ENCODE peak calls at places on chromosomes 16 and 17, in four cellular contexts. One of them, this sample, is unnamed.
A peak's percentile ranks its signal among the peaks of the same experiment; 100 is the strongest.

GRCh38 chr17:64218066-64218465 is 45.0 kb downstream of the TEX2 start:
- DNase-seq in K562: no peak
- DNase-seq in HL-60: no peak
- DNase-seq in GM12878: peak; percentile 28
- DNase-seq in this sample: peak; percentile 27

GRCh38 chr16:28532940-28533647 is 5.7 kb downstream of the NUPR1 start:
- DNase-seq in GM12878: no peak
- DNase-seq in HL-60: no peak
- DNase-seq in K562: no peak
- DNase-seq in this sample: no peak

GRCh38 chr17:19652595-19652994 is 4.0 kb downstream of the ALDH3A2 start:
- DNase-seq in GM12878: no peak
- DNase-seq in HL-60: no peak
- DNase-seq in K562: no peak
- DNase-seq in this sample: no peak

GRCh38 chr17:81487487-81488275 is 24.9 kb downstream of the ACTG1 start:
- DNase-seq in K562: peak; percentile 95
- DNase-seq in GM12878: no peak
- DNase-seq in HL-60: peak; percentile 51
- DNase-seq in this sample: peak; percentile 89

GRCh38 chr17:1447061-1447460 is 9.0 kb downstream of the CRK start:
- DNase-seq in GM12878: no peak
- DNase-seq in HL-60: no peak
- DNase-seq in K562: no peak
- DNase-seq in this sample: no peak

GRCh38 chr16:51682905-51683304 is 531.8 kb upstream of the SALL1 start:
- DNase-seq in GM12878: no peak
- DNase-seq in K562: no peak
- DNase-seq in HL-60: no peak
- DNase-seq in this sample: no peak

GRCh38 chr16:81151648-81152047 is 55.5 kb upstream of the GCSH start:
- DNase-seq in K562: no peak
- DNase-seq in GM12878: no peak
- DNase-seq in HL-60: no peak
- DNase-seq in this sample: no peak

GRCh38 chr17:42422958-42423712 is at the start of gene CAVIN1:
- DNase-seq in K562: peak; percentile 99
- DNase-seq in GM12878: no peak
- DNase-seq in HL-60: no peak
- DNase-seq in this sample: peak; percentile 57

GRCh38 chr16:24950275-24950674 is 64.9 kb downstream of the ARHGAP17 start:
- DNase-seq in HL-60: no peak
- DNase-seq in K562: no peak
- DNase-seq in GM12878: no peak
- DNase-seq in this sample: no peak

GRCh38 chr17:71516149-71516548 is 604.7 kb upstream of the SOX9 start:
- DNase-seq in K562: no peak
- DNase-seq in GM12878: no peak
- DNase-seq in HL-60: no peak
- DNase-seq in this sample: no peak

GRCh38 chr16:86217001-86217890 is 293.1 kb upstream of the FOXF1 start:
- DNase-seq in HL-60: no peak
- DNase-seq in GM12878: no peak
- DNase-seq in K562: no peak
- DNase-seq in this sample: no peak

GRCh38 chr16:77789085-77789611 is 784 bp downstream of the VAT1L start:
- DNase-seq in HL-60: no peak
- DNase-seq in K562: no peak
- DNase-seq in GM12878: no peak
- DNase-seq in this sample: no peak

GRCh38 chr17:81682565-81683207 is 911 bp downstream of the ARL16 start:
- DNase-seq in HL-60: no peak
- DNase-seq in GM12878: no peak
- DNase-seq in K562: no peak
- DNase-seq in this sample: no peak

GRCh38 chr16:84278333-84278732 is 16.3 kb upstream of the WFDC1 start:
- DNase-seq in K562: no peak
- DNase-seq in GM12878: no peak
- DNase-seq in HL-60: no peak
- DNase-seq in this sample: no peak

GRCh38 chr16:3822366-3823045 is 58.0 kb downstream of the CREBBP start:
- DNase-seq in GM12878: no peak
- DNase-seq in HL-60: no peak
- DNase-seq in K562: no peak
- DNase-seq in this sample: no peak

GRCh38 chr17:82696916-82697807 is 1.3 kb downstream of the RAB40B start:
- DNase-seq in K562: no peak
- DNase-seq in GM12878: no peak
- DNase-seq in HL-60: no peak
- DNase-seq in this sample: no peak

GRCh38 chr16:31428638-31429247 is 583 bp upstream of the COX6A2 start:
- DNase-seq in HL-60: no peak
- DNase-seq in K562: no peak
- DNase-seq in GM12878: no peak
- DNase-seq in this sample: no peak

GRCh38 chr16:88468289-88469129 is 15.4 kb downstream of the ZFPM1 start:
- DNase-seq in HL-60: no peak
- DNase-seq in GM12878: no peak
- DNase-seq in K562: peak; percentile 87
- DNase-seq in this sample: no peak

GRCh38 chr17:31310877-31311276 is 3.0 kb downstream of the EVI2B start:
- DNase-seq in K562: no peak
- DNase-seq in GM12878: no peak
- DNase-seq in HL-60: peak; percentile 78
- DNase-seq in this sample: no peak

GRCh38 chr16:28623172-28623711 is 13.4 kb upstream of the SULT1A1 start:
- DNase-seq in HL-60: no peak
- DNase-seq in GM12878: no peak
- DNase-seq in K562: peak; percentile 1
- DNase-seq in this sample: peak; percentile 60

GRCh38 chr17:45234641-45235040 is 13.0 kb downstream of the FMNL1 start:
- DNase-seq in K562: peak; percentile 60
- DNase-seq in GM12878: no peak
- DNase-seq in HL-60: peak; percentile 36
- DNase-seq in this sample: no peak

GRCh38 chr17:39639566-39640458 is 2.9 kb downstream of the STARD3 start:
- DNase-seq in HL-60: no peak
- DNase-seq in K562: no peak
- DNase-seq in GM12878: no peak
- DNase-seq in this sample: no peak

GRCh38 chr16:69187891-69188451 is 1.0 kb downstream of the SNTB2 start:
- DNase-seq in K562: no peak
- DNase-seq in HL-60: peak; percentile 11
- DNase-seq in GM12878: no peak
- DNase-seq in this sample: no peak

GRCh38 chr17:41619162-41619933 is 5.0 kb downstream of the KRT17 start:
- DNase-seq in HL-60: no peak
- DNase-seq in K562: no peak
- DNase-seq in GM12878: no peak
- DNase-seq in this sample: no peak

GRCh38 chr16:64136743-64137142 is 985.1 kb downstream of the CDH11 start:
- DNase-seq in HL-60: no peak
- DNase-seq in K562: no peak
- DNase-seq in GM12878: no peak
- DNase-seq in this sample: no peak

GRCh38 chr16:56513972-56514371 is 5.9 kb downstream of the BBS2 start:
- DNase-seq in GM12878: peak; percentile 4
- DNase-seq in HL-60: peak; percentile 69
- DNase-seq in K562: peak; percentile 29
- DNase-seq in this sample: peak; percentile 5

GRCh38 chr17:4310349-4311060 is 46.7 kb upstream of the ANKFY1 start:
- DNase-seq in HL-60: no peak
- DNase-seq in GM12878: no peak
- DNase-seq in K562: no peak
- DNase-seq in this sample: no peak

GRCh38 chr17:1639549-1639948 is 6.0 kb downstream of the SCARF1 start:
- DNase-seq in GM12878: no peak
- DNase-seq in HL-60: no peak
- DNase-seq in K562: no peak
- DNase-seq in this sample: no peak

GRCh38 chr16:48535831-48536599 is 74.0 kb downstream of the N4BP1 start:
- DNase-seq in HL-60: peak; percentile 75
- DNase-seq in GM12878: peak; percentile 72
- DNase-seq in K562: no peak
- DNase-seq in this sample: peak; percentile 68

GRCh38 chr17:81428121-81428515 is 32.9 kb downstream of the BAHCC1 start:
- DNase-seq in K562: no peak
- DNase-seq in GM12878: no peak
- DNase-seq in HL-60: peak; percentile 96
- DNase-seq in this sample: no peak

GRCh38 chr16:19884611-19885455 is at the start of gene GPRC5B:
- DNase-seq in HL-60: peak; percentile 18
- DNase-seq in K562: peak; percentile 91
- DNase-seq in GM12878: no peak
- DNase-seq in this sample: peak; percentile 55

DNA sequence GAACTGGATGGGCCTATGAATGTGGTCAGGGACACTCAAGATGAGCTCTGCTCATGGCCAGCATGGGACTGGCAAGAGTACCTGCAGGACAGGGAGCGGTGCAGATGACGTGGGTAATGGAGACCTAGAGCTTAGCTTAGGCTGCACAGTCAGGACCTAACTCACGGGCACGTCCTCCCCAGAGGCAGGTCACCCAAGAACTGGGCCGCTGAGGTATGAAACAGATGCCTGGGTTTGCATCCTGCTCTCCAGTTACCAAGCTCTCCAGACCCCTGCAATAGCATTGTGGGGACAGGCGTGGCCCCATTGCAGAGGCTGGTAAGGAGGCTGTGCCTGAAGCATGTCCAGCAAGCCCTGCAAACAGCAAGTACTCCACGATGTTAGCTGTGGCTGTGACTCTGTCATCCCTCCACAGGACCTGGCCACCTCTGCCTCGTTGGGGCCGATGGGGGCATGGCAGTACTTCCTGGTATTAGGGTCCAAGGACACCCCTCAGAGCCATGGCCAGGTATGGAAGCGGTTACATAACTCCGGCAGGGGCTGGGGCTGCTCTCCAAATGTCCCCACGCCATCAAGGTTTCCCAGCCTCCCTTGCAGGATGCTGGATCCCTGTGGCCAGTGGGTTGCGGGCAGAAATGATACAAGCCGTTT is 37.5 kb upstream of the RBFOX3 start:
- DNase-seq in HL-60: no peak
- DNase-seq in GM12878: no peak
- DNase-seq in K562: no peak
- DNase-seq in this sample: no peak
- TF ChIP-seq SPI1 in HL-60: no peak
- TF ChIP-seq SPI1 in GM12878: no peak
- TF ChIP-seq SPI1 in K562: no peak
- TF ChIP-seq SPI1 in this sample: no peak

GRCh38 chr17:74156878-74157277 is 46.6 kb upstream of the RPL38 start:
- DNase-seq in K562: no peak
- DNase-seq in GM12878: no peak
- DNase-seq in HL-60: no peak
- DNase-seq in this sample: no peak

GRCh38 chr17:74159226-74159840 is 44.1 kb upstream of the RPL38 start:
- DNase-seq in HL-60: no peak
- DNase-seq in K562: no peak
- DNase-seq in GM12878: no peak
- DNase-seq in this sample: no peak

GRCh38 chr17:74153821-74154430 is 49.6 kb upstream of the RPL38 start:
- DNase-seq in GM12878: no peak
- DNase-seq in K562: no peak
- DNase-seq in HL-60: no peak
- DNase-seq in this sample: no peak

GRCh38 chr17:74158761-74159160 is 44.7 kb upstream of the RPL38 start:
- DNase-seq in HL-60: no peak
- DNase-seq in K562: no peak
- DNase-seq in GM12878: no peak
- DNase-seq in this sample: no peak

DNA sequence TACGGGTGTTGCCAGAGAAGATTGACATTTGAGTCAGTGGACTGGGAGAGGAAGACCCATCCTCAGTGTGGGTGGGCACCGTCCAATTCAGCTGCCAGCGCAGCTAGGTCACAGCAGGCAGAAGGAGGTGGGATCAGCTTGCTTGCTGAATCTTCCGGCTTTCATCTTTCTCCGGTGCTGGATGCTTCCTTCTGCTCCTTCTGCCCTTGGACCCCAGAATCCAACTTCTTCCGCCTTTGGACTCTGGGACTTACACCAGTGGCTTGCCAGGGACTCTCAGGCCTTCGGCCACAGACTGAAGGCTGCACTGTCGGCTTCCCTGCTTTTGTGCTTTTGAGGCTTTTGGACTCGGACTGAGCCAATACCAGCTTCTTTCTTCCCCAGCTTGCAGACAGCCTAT is 46.1 kb upstream of the RPL38 start:
- DNase-seq in GM12878: no peak
- DNase-seq in K562: no peak
- DNase-seq in HL-60: no peak
- DNase-seq in this sample: no peak
- TF ChIP-seq SPI1 in GM12878: no peak
- TF ChIP-seq SPI1 in K562: no peak
- TF ChIP-seq SPI1 in HL-60: no peak
- TF ChIP-seq SPI1 in this sample: no peak

DNA sequence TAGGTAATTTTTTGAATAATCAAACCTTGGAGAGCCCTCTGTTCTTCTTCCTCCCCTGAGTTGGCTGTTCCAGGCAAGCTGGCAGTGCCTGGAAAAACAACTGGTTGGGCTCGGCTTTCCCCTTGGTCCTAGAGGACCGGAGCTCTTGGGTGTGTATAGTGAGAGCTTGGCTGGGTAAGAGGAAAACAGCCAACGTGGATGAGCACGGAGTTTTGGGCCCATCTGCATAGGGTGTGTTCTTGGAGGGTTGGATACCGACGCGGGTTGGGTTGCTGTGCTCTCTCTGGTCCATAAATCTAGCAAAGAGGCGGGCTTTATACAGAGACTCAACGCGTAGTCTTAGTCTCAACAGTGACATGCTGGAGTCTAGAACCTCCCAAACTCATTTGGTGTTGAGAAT is 23.2 kb downstream of the ITGB3 start:
- DNase-seq in K562: no peak
- DNase-seq in GM12878: no peak
- DNase-seq in HL-60: no peak
- DNase-seq in this sample: no peak
- TF ChIP-seq SPI1 in K562: no peak
- TF ChIP-seq SPI1 in GM12878: no peak
- TF ChIP-seq SPI1 in HL-60: no peak
- TF ChIP-seq SPI1 in this sample: no peak

DNA sequence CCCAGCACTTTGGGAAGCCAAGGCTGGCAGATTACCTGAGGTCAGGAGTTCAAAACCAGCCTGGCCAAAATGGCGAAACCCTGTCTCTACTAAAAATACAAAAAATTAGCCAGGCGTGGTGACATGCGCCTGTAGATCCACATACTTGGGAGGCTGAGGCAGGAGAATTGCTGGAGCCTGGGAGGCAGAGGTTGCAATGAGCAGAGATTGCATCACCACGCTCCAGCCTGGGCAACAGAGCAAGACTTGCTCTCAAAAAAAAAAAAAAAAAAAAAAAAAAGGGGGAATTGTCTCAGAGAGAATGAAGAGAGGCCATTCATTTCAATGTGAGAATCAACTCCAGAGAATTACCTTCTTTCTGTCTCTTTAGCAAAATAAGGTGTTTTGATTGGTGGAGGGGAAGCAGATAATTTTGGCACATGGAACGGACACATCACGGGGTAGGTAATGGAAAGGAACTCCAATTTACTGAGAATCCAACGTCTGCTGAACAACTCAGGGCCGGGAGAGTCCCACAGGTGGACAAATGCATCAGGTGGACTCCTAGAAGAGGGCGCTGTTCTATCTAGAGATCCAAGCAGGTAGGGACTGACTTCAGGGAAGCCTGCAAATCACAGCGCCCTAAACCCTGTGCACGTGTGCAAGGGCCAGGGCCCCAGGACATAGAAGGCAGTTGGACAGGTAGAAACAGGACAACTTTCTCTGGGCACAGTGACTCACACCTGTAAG is 77.5 kb downstream of the BMERB1 start:
- DNase-seq in K562: no peak
- DNase-seq in HL-60: no peak
- DNase-seq in GM12878: no peak
- DNase-seq in this sample: no peak
- TF ChIP-seq SPI1 in K562: no peak
- TF ChIP-seq SPI1 in HL-60: no peak
- TF ChIP-seq SPI1 in GM12878: no peak
- TF ChIP-seq SPI1 in this sample: no peak